ENCODE peak calls at places on chromosomes 12 and 14, in six cellular contexts. I, R, N, D, E and P are unnamed samples.

GRCh38 chr12:64616221-64616620 is 5.9 kb downstream of the RASSF3 start:
- DNase-seq in I (no peak), R (no peak), N (no peak), D (no peak), E (no peak), P (no peak)

GRCh38 chr12:2113501-2113912 is 60.7 kb downstream of the CACNA1C start:
- DNase-seq in I (no peak), R (no peak), N (no peak), D (no peak), E (no peak), P (no peak)

GRCh38 chr12:111438501-111438900 is 32.8 kb downstream of the SH2B3 start:
- DNase-seq in I (peak), R (peak), N (no peak), D (no peak), E (no peak), P (peak)

GRCh38 chr12:76020731-76021672 is 10.6 kb downstream of the PHLDA1 start:
- DNase-seq in I (peak), R (peak), N (peak), D (no peak), E (no peak), P (peak)

GRCh38 chr14:69547701-69548348 is 26.8 kb downstream of the CCDC177 start:
- DNase-seq in I (no peak), R (peak), N (no peak), D (no peak), E (no peak), P (peak)

GRCh38 chr14:90091393-90091792 is 29.6 kb downstream of the KCNK13 start:
- DNase-seq in I (no peak), R (no peak), N (no peak), D (no peak), E (no peak), P (no peak)

GRCh38 chr12:99455350-99456037 is 192.1 kb upstream of the GARIN6 start:
- DNase-seq in I (no peak), R (no peak), N (peak), D (no peak), E (no peak), P (no peak)

GRCh38 chr12:110966081-110966760 is 45.8 kb upstream of the MYL2 start:
- DNase-seq in I (no peak), R (no peak), N (no peak), D (no peak), E (no peak), P (no peak)

GRCh38 chr12:45726594-45727300 is 2.8 kb upstream of the ARID2 start:
- DNase-seq in I (no peak), R (peak), N (peak), D (peak), E (peak), P (peak)

GRCh38 chr12:570237-570925 is 92.9 kb downstream of the NINJ2 start:
- DNase-seq in I (no peak), R (no peak), N (peak), D (peak), E (peak), P (no peak)

GRCh38 chr12:31369712-31370521 is 44.0 kb upstream of the SINHCAF start:
- DNase-seq in I (no peak), R (no peak), N (no peak), D (peak), E (peak), P (no peak)

GRCh38 chr12:607541-608001 is 55.7 kb downstream of the NINJ2 start:
- DNase-seq in I (no peak), R (peak), N (no peak), D (peak), E (no peak), P (no peak)

GRCh38 chr12:132084681-132085635 is 59.2 kb downstream of the DDX51 start:
- DNase-seq in I (no peak), R (peak), N (peak), D (peak), E (peak), P (peak)

GRCh38 chr14:31692376-31692781 is 131.2 kb downstream of the NUBPL start:
- DNase-seq in I (no peak), R (no peak), N (no peak), D (no peak), E (no peak), P (no peak)

GRCh38 chr12:64877363-64878004 is 53.0 kb downstream of the TBC1D30 start:
- DNase-seq in I (no peak), R (peak), N (no peak), D (no peak), E (no peak), P (peak)

GRCh38 chr14:76015191-76015590 is 29.6 kb downstream of the IFT43 start:
- DNase-seq in I (no peak), R (no peak), N (no peak), D (no peak), E (no peak), P (no peak)